ENCODE peak calls at places on chromosomes 6 and 20, in nine cellular contexts. K is K562, B is GM12878, Z is breast epithelium, H is prostate gland, C is stomach, W is uterus, U is body of pancreas, V is A549. L is an unnamed sample.

GRCh38 chr20:5662769-5663168 is 87.4 kb upstream of the SHLD1 start:
- DNase-seq in V (no peak), B (no peak), W (no peak), Z (no peak), H (no peak), U (no peak), C (no peak), K (no peak), L (no peak)

GRCh38 chr6:126072172-126072571 is 85.8 kb downstream of the TRMT11 start:
- DNase-seq in B (no peak), W (no peak), Z (no peak), H (no peak), U (no peak), V (no peak), C (no peak), K (no peak), L (no peak)

GRCh38 chr6:89254569-89254968 is 37.4 kb upstream of the GABRR1 start:
- DNase-seq in H (no peak), U (no peak), C (no peak), Z (no peak), B (no peak), V (no peak), K (no peak), W (no peak), L (no peak)

GRCh38 chr6:29976588-29977424 is 34.5 kb downstream of the HLA-A start:
- DNase-seq in V (peak), W (peak), B (peak), K (peak), Z (peak), C (peak), U (peak), H (peak), L (peak)

GRCh38 chr6:125275779-125276178 is 26.0 kb downstream of the HDDC2 start:
- DNase-seq in W (no peak), K (no peak), H (no peak), U (no peak), Z (no peak), B (no peak), V (no peak), C (no peak), L (no peak)

GRCh38 chr6:129608886-129609540 is 101.0 kb downstream of the ARHGAP18 start:
- DNase-seq in K (no peak), V (no peak), B (no peak), Z (no peak), W (no peak), U (no peak), C (no peak), H (no peak), L (no peak)

GRCh38 chr6:150271172-150271500 is 97.7 kb upstream of the IYD start:
- DNase-seq in K (no peak), C (no peak), H (no peak), U (no peak), Z (no peak), B (no peak), W (no peak), V (no peak), L (no peak)

GRCh38 chr20:34997171-34997570 is 41.5 kb downstream of the MYH7B start:
- DNase-seq in B (no peak), K (no peak), W (peak), U (no peak), V (no peak), C (peak), Z (no peak), H (no peak), L (peak)

GRCh38 chr6:52881996-52882841 is 27.3 kb downstream of the GSTA3 start:
- DNase-seq in K (peak), U (peak), Z (peak), H (peak), W (peak), B (peak), C (peak), V (peak), L (peak)

GRCh38 chr20:6058684-6059295 is 4.9 kb upstream of the LRRN4 start:
- DNase-seq in K (no peak), U (no peak), Z (no peak), C (peak), V (no peak), H (no peak), W (no peak), B (no peak), L (no peak)

GRCh38 chr6:30741789-30742315 is 635 bp downstream of the FLOT1 start:
- DNase-seq in B (no peak), K (no peak), H (no peak), V (no peak), W (no peak), C (no peak), Z (no peak), U (no peak), L (no peak)

GRCh38 chr6:52162940-52163908 is 23.0 kb upstream of the IL17A start:
- DNase-seq in K (no peak), W (no peak), H (no peak), U (no peak), C (no peak), B (no peak), Z (no peak), V (peak), L (no peak)

GRCh38 chr6:127939442-127940066 is 38.7 kb upstream of the THEMIS start:
- DNase-seq in V (no peak), W (no peak), B (no peak), K (no peak), H (peak), C (no peak), Z (no peak), U (no peak), L (no peak)

GRCh38 chr6:154550778-154551177 is 40.3 kb upstream of the CNKSR3 start:
- DNase-seq in K (no peak), H (no peak), V (no peak), C (no peak), U (no peak), B (no peak), Z (no peak), W (no peak), L (no peak)

GRCh38 chr6:163291622-163292021 is 122.9 kb upstream of the QKI start:
- DNase-seq in H (no peak), B (no peak), Z (no peak), K (no peak), W (no peak), C (no peak), U (no peak), V (no peak), L (no peak)

GRCh38 chr20:37774143-37774542 is 80.3 kb downstream of the CTNNBL1 start:
- DNase-seq in V (no peak), K (no peak), U (no peak), W (no peak), H (no peak), B (no peak), C (no peak), Z (no peak), L (no peak)

GRCh38 chr20:25278636-25279361 is 30.9 kb downstream of the PYGB start:
- DNase-seq in Z (peak), K (no peak), C (peak), H (no peak), B (no peak), W (peak), V (no peak), U (peak), L (no peak)

GRCh38 chr20:4740774-4741431 is 19.2 kb downstream of the PRND start:
- DNase-seq in B (no peak), K (peak), U (peak), Z (no peak), C (peak), W (peak), V (peak), H (no peak), L (peak)

GRCh38 chr6:133741375-133741861 is 147.5 kb upstream of the TCF21 start:
- DNase-seq in U (no peak), B (no peak), C (no peak), K (no peak), V (peak), Z (no peak), H (no peak), W (no peak), L (no peak)

GRCh38 chr6:132167966-132168365 is 216.8 kb upstream of the CCN2 start:
- DNase-seq in K (no peak), W (no peak), V (no peak), C (no peak), B (no peak), H (no peak), U (no peak), Z (no peak), L (no peak)

GRCh38 chr20:36582322-36582721 is 8.9 kb downstream of the TGIF2 start:
- DNase-seq in Z (no peak), V (no peak), H (no peak), W (no peak), U (no peak), K (no peak), B (no peak), C (no peak), L (no peak)

GRCh38 chr20:35311409-35311808 is 19.2 kb upstream of the FAM83C start:
- DNase-seq in U (no peak), C (no peak), Z (no peak), K (no peak), W (no peak), H (no peak), B (no peak), V (no peak), L (no peak)

GRCh38 chr6:7138921-7139358 is 31.2 kb downstream of the RREB1 start:
- DNase-seq in W (no peak), U (peak), H (no peak), B (no peak), V (peak), C (peak), K (no peak), Z (peak), L (no peak)

GRCh38 chr6:38164671-38165108 is 345.2 kb downstream of the ZFAND3 start:
- DNase-seq in V (no peak), W (no peak), U (no peak), H (no peak), Z (no peak), C (no peak), K (no peak), B (no peak), L (no peak)

GRCh38 chr6:38168699-38169098 is 349.2 kb downstream of the ZFAND3 start:
- DNase-seq in Z (no peak), B (no peak), K (no peak), C (no peak), U (no peak), V (no peak), W (no peak), H (no peak), L (no peak)

GRCh38 chr6:38168126-38168525 is 348.6 kb downstream of the ZFAND3 start:
- DNase-seq in V (no peak), W (no peak), U (no peak), H (no peak), K (no peak), B (no peak), C (no peak), Z (no peak), L (no peak)

GRCh38 chr6:38167598-38167997 is 348.1 kb downstream of the ZFAND3 start:
- DNase-seq in U (no peak), C (no peak), W (no peak), B (no peak), K (no peak), Z (no peak), V (no peak), H (no peak), L (no peak)

GRCh38 chr6:38166411-38167240 is 347.1 kb downstream of the ZFAND3 start:
- DNase-seq in Z (no peak), C (no peak), W (no peak), B (no peak), K (no peak), V (no peak), H (no peak), U (no peak), L (no peak)
- TF ChIP-seq POLR2A in Z (no peak), C (no peak), W (no peak), B (no peak), K (no peak), V (no peak), H (no peak), U (no peak), L (no peak)

GRCh38 chr6:25121186-25121585 is 158.0 kb upstream of the CARMIL1 start:
- DNase-seq in Z (no peak), V (no peak), C (no peak), K (no peak), U (no peak), H (no peak), W (no peak), B (no peak), L (no peak)
- H3K27ac ChIP-seq in Z (peak), V (no peak), C (peak), K (no peak), U (no peak), H (no peak), W (peak), B (no peak), L (peak)

DNA sequence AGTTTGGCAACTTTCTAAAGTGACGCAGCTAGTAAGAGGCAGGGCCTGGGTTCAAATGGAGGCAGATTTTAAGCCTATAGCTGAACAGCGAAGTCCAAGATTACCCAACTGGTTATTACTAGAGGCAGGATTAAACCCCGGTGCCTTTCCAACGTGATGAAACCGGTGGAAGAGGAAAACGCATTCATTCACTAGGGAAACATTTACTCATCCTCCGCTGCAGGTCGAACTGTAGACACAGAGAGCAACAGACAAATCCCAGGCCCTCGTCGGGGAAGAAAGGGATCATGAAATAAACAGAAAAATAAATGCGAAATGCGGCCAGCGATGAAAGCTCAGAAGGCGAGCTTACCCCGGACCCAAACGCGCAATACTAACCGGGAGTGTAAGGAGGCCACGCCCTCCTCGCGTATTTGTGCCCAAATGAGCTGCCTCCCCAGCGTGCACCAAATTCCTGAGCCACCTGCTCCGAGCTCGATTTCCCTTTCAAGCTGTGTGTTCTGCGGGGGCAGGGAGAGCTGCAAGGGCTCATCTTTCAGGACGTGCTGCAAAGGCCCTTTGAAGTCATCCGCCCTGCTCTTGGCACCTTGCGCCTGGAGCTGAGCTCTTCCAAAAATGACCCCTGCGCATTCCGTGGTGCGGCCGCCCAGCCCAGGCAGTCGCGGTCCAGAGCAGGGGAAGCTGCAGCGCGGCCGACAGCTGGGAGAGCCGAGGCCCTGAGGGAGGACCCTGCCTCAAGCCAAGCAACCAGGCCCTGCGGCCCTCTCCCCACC is 46.9 kb downstream of the PDYN start:
- DNase-seq in B (no peak), V (no peak), W (peak), K (no peak), H (peak), U (peak), Z (no peak), C (peak), L (no peak)
- TF ChIP-seq POLR2A in B (no peak), V (no peak), W (no peak), K (no peak), H (no peak), U (peak), Z (no peak), C (no peak), L (no peak)

DNA sequence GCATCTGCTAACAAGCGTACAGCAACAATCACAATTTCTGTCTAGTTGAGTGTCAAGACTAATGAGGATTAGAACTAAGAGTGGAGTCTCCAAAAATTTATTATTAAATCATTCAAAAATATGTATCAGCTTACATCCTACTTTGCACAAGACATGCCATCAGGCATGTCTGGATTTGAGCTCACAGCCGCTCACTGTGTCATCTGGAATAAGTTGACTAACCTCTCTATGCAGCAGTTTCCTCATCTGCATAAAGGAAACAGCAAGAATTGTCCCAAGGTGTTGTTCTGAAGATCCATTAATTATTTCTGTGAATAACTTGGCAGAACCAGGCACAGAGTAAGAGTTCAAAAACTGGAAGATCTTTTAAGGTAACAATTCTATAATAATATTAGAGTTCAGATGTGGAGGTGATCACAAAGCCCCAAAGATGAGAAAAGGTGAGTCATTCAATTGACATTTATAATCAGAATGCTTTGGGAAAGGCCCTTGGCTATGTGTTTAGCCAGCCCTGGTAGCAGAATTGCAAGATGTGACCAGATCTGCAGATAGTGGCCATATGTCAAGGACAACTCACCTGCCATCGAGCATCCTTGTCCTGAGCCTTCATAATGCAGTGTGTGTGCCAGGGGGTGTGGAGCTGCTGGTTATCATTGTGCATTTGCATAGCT is 264.0 kb downstream of the FOXA2 start:
- DNase-seq in C (no peak), W (no peak), K (no peak), B (no peak), H (no peak), Z (no peak), V (no peak), U (no peak), L (no peak)
- H3K27ac ChIP-seq in C (no peak), W (no peak), K (no peak), B (no peak), H (no peak), Z (no peak), V (no peak), U (no peak), L (no peak)

DNA sequence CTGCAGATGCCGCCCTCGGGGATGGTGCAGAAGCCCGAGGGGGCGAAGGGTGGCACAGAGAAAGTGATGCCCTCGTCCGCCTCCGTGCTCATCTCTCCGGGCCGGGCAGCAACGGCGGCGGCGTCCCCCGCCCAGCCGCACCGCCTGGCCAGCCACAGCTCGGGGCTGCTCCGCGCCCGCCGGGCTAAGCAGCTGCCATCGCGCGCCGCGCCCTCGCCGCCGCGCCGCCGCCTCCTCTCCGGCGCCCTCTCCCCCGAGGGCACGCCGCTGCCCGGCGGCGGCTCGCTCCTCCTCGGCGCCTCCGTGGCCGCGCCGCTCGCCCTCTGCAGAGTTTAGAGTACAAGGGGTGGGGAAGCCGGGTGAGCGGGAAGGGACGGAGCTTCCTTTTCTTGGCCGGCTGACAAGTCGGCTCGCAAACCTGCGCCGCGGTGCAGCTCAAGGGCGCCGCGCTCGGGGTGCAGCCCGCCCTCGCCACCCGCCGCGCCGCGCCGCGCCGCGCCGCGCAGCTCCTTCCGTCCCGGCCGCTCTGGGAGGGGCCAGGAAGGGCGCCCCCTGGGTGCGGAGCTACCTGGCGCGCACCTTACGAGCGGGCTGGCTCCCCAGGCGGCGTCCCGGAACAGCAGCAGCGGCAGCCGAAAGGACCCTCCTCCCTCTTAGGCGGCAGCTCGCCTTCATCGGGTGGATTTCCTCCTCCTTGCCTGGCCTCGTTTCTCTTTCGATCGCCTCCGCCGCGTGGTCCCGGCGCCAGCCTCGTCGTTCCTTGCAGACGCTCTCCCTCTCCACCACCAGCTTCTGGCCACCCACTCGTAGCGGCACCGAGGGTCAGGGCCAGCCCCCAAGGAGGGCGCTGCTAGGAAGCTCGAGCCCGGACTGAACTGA is at the start of gene MAP3K5:
- DNase-seq in W (peak), B (no peak), H (peak), V (peak), K (peak), U (peak), C (peak), Z (peak), L (peak)
- TF ChIP-seq POLR2A in W (peak), B (peak), H (peak), V (peak), K (peak), U (peak), C (no peak), Z (no peak), L (peak)

DNA sequence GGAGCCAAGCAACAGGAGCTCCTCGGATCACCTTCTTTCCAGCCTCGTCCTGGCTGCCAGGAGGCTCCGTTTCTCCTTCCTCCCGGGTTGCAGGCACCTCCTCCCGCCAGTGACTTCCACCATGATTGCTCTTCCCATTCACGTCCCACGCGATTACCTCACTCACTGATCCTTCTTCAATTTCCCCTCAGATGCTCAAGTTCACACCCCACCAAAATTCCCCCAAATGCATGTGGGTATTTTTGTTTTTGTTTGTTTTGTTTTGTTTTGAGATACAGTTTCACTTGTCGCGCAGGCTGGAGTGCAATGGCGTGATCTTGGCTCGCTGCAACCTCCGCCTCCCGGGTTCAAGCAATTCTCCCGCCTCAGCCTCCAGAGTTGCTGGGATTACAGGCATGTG is 25.1 kb downstream of the KCNQ2 start:
- DNase-seq in B (no peak), K (no peak), W (no peak), U (no peak), V (no peak), H (no peak), C (no peak), Z (no peak), L (no peak)
- H3K27ac ChIP-seq in B (no peak), K (no peak), W (no peak), U (no peak), V (no peak), H (no peak), C (no peak), Z (no peak), L (no peak)

DNA sequence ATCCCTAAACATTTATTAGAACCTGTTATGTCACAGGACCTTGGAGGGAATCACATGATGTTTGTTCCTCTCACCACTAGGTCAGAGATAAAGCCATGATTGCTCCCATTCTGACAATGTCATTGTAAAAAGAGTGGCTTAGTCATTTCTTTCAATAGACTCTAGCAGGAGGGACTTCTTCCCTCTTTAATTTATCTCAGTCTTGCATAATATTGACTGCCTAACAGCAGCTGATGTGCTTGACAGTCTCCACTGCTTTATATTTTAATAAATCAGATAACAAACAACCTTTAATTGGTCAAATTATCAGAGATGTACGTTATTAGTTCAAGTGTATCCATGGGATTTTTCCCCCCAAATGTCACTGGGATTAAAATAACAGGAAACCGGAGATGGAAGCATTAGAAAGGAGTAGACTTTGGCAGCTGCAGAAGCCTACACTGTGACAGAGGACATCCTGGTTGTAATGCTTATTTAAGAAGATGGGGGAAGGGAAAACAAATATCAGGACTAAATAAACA is 39.6 kb downstream of the LAMA4 start:
- DNase-seq in V (peak), U (no peak), C (no peak), K (no peak), B (no peak), W (no peak), H (no peak), Z (no peak), L (no peak)
- TF ChIP-seq POLR2A in V (no peak), U (no peak), C (no peak), K (no peak), B (no peak), W (no peak), H (no peak), Z (no peak), L (no peak)